ENCODE peak calls at places on chromosomes 2 and 18, in five cellular contexts. P is stomach, C is neural crest cell, I is fibroblast of mammary gland, D is NCI-H2081 treated with DMSO at 0.1 percent for 48 hours. U is an unnamed sample.

GRCh38 chr2:171432969-171433762 is 624 bp downstream of the METTL8 start:
- DNase-seq in P (peak), C (no peak), I (peak), D (no peak), U (peak)

GRCh38 chr2:231679131-231679530 is 29.2 kb upstream of the PTMA start:
- DNase-seq in P (no peak), C (no peak), I (no peak), D (no peak), U (no peak)

GRCh38 chr2:42195559-42195958 is 26.4 kb downstream of the EML4 start:
- DNase-seq in P (no peak), C (no peak), I (peak), D (no peak), U (peak)

GRCh38 chr18:11752116-11752911 is 63.2 kb downstream of the GNAL start:
- DNase-seq in P (no peak), C (peak), I (peak), D (no peak), U (no peak)

GRCh38 chr2:20013061-20013721 is 723 bp upstream of the MATN3 start:
- DNase-seq in P (no peak), C (no peak), I (no peak), D (no peak), U (no peak)

GRCh38 chr2:6880200-6880733 is 2.7 kb downstream of the RSAD2 start:
- DNase-seq in P (no peak), C (no peak), I (no peak), D (no peak), U (no peak)

GRCh38 chr18:32324173-32324572 is 134.3 kb downstream of the MEP1B start:
- DNase-seq in P (no peak), C (no peak), I (peak), D (no peak), U (no peak)

GRCh38 chr2:229489016-229489415 is 217.9 kb upstream of the PID1 start:
- DNase-seq in P (no peak), C (no peak), I (peak), D (no peak), U (peak)

GRCh38 chr2:220499281-220499680 is 871.9 kb downstream of the SLC4A3 start:
- DNase-seq in P (no peak), C (no peak), I (peak), D (no peak), U (no peak)